ENCODE peak calls at places on chromosome 17, in nine cellular contexts. One of them, this sample, is unnamed.

GRCh38 chr17:56499799-56500388 is 93.6 kb upstream of the NOG start:
- DNase-seq in esophagus muscularis mucosa: no peak
- DNase-seq in spleen: no peak
- DNase-seq in K562: peak; percentile 40
- DNase-seq in A549: peak; percentile 66
- DNase-seq in HL-60: peak; percentile 36
- DNase-seq in CD8-positive, alpha-beta T cell: no peak
- DNase-seq in choroid plexus epithelial cell: peak; percentile 52
- DNase-seq in heart right ventricle: no peak
- DNase-seq in this sample: peak; percentile 9

GRCh38 chr17:75922173-75922961 is 17.7 kb upstream of the MRPL38 start:
- DNase-seq in esophagus muscularis mucosa: no peak
- DNase-seq in spleen: no peak
- DNase-seq in K562: no peak
- DNase-seq in A549: no peak
- DNase-seq in HL-60: no peak
- DNase-seq in CD8-positive, alpha-beta T cell: no peak
- DNase-seq in choroid plexus epithelial cell: no peak
- DNase-seq in heart right ventricle: no peak
- DNase-seq in this sample: no peak

GRCh38 chr17:1639549-1639948 is 6.0 kb downstream of the SCARF1 start:
- DNase-seq in esophagus muscularis mucosa: no peak
- DNase-seq in spleen: peak; percentile 76
- DNase-seq in K562: no peak
- DNase-seq in A549: peak; percentile 60
- DNase-seq in HL-60: no peak
- DNase-seq in CD8-positive, alpha-beta T cell: no peak
- DNase-seq in choroid plexus epithelial cell: no peak
- DNase-seq in heart right ventricle: no peak
- DNase-seq in this sample: no peak

GRCh38 chr17:75271233-75271954 is 363 bp upstream of the MIF4GD start:
- DNase-seq in esophagus muscularis mucosa: no peak
- DNase-seq in spleen: peak; percentile 98
- DNase-seq in K562: peak; percentile 89
- DNase-seq in A549: peak; percentile 80
- DNase-seq in HL-60: peak; percentile 80
- DNase-seq in CD8-positive, alpha-beta T cell: peak; percentile 86
- DNase-seq in choroid plexus epithelial cell: peak; percentile 62
- DNase-seq in heart right ventricle: peak; percentile 78
- DNase-seq in this sample: no peak

GRCh38 chr17:82087961-82088837 is 9.8 kb downstream of the FASN start:
- DNase-seq in esophagus muscularis mucosa: no peak
- DNase-seq in spleen: no peak
- DNase-seq in K562: no peak
- DNase-seq in A549: no peak
- DNase-seq in HL-60: no peak
- DNase-seq in CD8-positive, alpha-beta T cell: no peak
- DNase-seq in choroid plexus epithelial cell: no peak
- DNase-seq in heart right ventricle: no peak
- DNase-seq in this sample: no peak

GRCh38 chr17:59811209-59811608 is 81.5 kb downstream of the TUBD1 start:
- DNase-seq in esophagus muscularis mucosa: no peak
- DNase-seq in spleen: no peak
- DNase-seq in K562: no peak
- DNase-seq in A549: peak; percentile 66
- DNase-seq in HL-60: no peak
- DNase-seq in CD8-positive, alpha-beta T cell: no peak
- DNase-seq in choroid plexus epithelial cell: no peak
- DNase-seq in heart right ventricle: no peak
- DNase-seq in this sample: no peak

GRCh38 chr17:48556534-48557401 is 11.9 kb upstream of the HOXB2 start:
- DNase-seq in esophagus muscularis mucosa: no peak
- DNase-seq in spleen: no peak
- DNase-seq in K562: peak; percentile 31
- DNase-seq in A549: no peak
- DNase-seq in HL-60: no peak
- DNase-seq in CD8-positive, alpha-beta T cell: no peak
- DNase-seq in choroid plexus epithelial cell: no peak
- DNase-seq in heart right ventricle: no peak
- DNase-seq in this sample: no peak

GRCh38 chr17:68993112-68993511 is 37.9 kb upstream of the ABCA8 start:
- DNase-seq in esophagus muscularis mucosa: no peak
- DNase-seq in spleen: no peak
- DNase-seq in K562: no peak
- DNase-seq in A549: peak; percentile 25
- DNase-seq in HL-60: no peak
- DNase-seq in CD8-positive, alpha-beta T cell: no peak
- DNase-seq in choroid plexus epithelial cell: peak; percentile 62
- DNase-seq in heart right ventricle: no peak
- DNase-seq in this sample: peak; percentile 42

GRCh38 chr17:48639982-48640857 is 14.1 kb upstream of the HOXB9 start:
- DNase-seq in esophagus muscularis mucosa: no peak
- DNase-seq in spleen: no peak
- DNase-seq in K562: no peak
- DNase-seq in A549: no peak
- DNase-seq in HL-60: no peak
- DNase-seq in CD8-positive, alpha-beta T cell: no peak
- DNase-seq in choroid plexus epithelial cell: no peak
- DNase-seq in heart right ventricle: no peak
- DNase-seq in this sample: no peak

GRCh38 chr17:81272616-81273015 is 22.5 kb downstream of the SLC38A10 start:
- DNase-seq in esophagus muscularis mucosa: no peak
- DNase-seq in spleen: no peak
- DNase-seq in K562: no peak
- DNase-seq in A549: no peak
- DNase-seq in HL-60: peak; percentile 26
- DNase-seq in CD8-positive, alpha-beta T cell: no peak
- DNase-seq in choroid plexus epithelial cell: no peak
- DNase-seq in heart right ventricle: no peak
- DNase-seq in this sample: no peak

GRCh38 chr17:82959990-82960418 is 119.4 kb upstream of the METRNL start:
- DNase-seq in esophagus muscularis mucosa: no peak
- DNase-seq in spleen: peak; percentile 45
- DNase-seq in K562: no peak
- DNase-seq in A549: no peak
- DNase-seq in HL-60: no peak
- DNase-seq in CD8-positive, alpha-beta T cell: no peak
- DNase-seq in choroid plexus epithelial cell: no peak
- DNase-seq in heart right ventricle: no peak
- DNase-seq in this sample: no peak

GRCh38 chr17:65070620-65071019 is 14.1 kb upstream of the GNA13 start:
- DNase-seq in esophagus muscularis mucosa: no peak
- DNase-seq in spleen: no peak
- DNase-seq in K562: no peak
- DNase-seq in A549: no peak
- DNase-seq in HL-60: no peak
- DNase-seq in CD8-positive, alpha-beta T cell: no peak
- DNase-seq in choroid plexus epithelial cell: no peak
- DNase-seq in heart right ventricle: no peak
- DNase-seq in this sample: no peak

GRCh38 chr17:9021985-9022552 is 759 bp downstream of the NTN1 start:
- DNase-seq in esophagus muscularis mucosa: no peak
- DNase-seq in spleen: no peak
- DNase-seq in K562: no peak
- DNase-seq in A549: no peak
- DNase-seq in HL-60: no peak
- DNase-seq in CD8-positive, alpha-beta T cell: no peak
- DNase-seq in choroid plexus epithelial cell: peak; percentile 30
- DNase-seq in heart right ventricle: peak; percentile 28
- DNase-seq in this sample: no peak

GRCh38 chr17:10805911-10806310 is 2.0 kb upstream of the TMEM238L start:
- DNase-seq in esophagus muscularis mucosa: no peak
- DNase-seq in spleen: no peak
- DNase-seq in K562: no peak
- DNase-seq in A549: no peak
- DNase-seq in HL-60: no peak
- DNase-seq in CD8-positive, alpha-beta T cell: no peak
- DNase-seq in choroid plexus epithelial cell: no peak
- DNase-seq in heart right ventricle: no peak
- DNase-seq in this sample: no peak

GRCh38 chr17:43328650-43329049 is 70.1 kb upstream of the ARL4D start:
- DNase-seq in esophagus muscularis mucosa: no peak
- DNase-seq in spleen: no peak
- DNase-seq in K562: no peak
- DNase-seq in A549: no peak
- DNase-seq in HL-60: no peak
- DNase-seq in CD8-positive, alpha-beta T cell: no peak
- DNase-seq in choroid plexus epithelial cell: no peak
- DNase-seq in heart right ventricle: no peak
- DNase-seq in this sample: no peak

GRCh38 chr17:43327421-43327820 is 71.4 kb upstream of the ARL4D start:
- DNase-seq in esophagus muscularis mucosa: no peak
- DNase-seq in spleen: no peak
- DNase-seq in K562: no peak
- DNase-seq in A549: no peak
- DNase-seq in HL-60: no peak
- DNase-seq in CD8-positive, alpha-beta T cell: no peak
- DNase-seq in choroid plexus epithelial cell: no peak
- DNase-seq in heart right ventricle: no peak
- DNase-seq in this sample: no peak

GRCh38 chr17:43326490-43327275 is 72.1 kb upstream of the ARL4D start:
- DNase-seq in esophagus muscularis mucosa: no peak
- DNase-seq in spleen: no peak
- DNase-seq in K562: no peak
- DNase-seq in A549: no peak
- DNase-seq in HL-60: no peak
- DNase-seq in CD8-positive, alpha-beta T cell: no peak
- DNase-seq in choroid plexus epithelial cell: no peak
- DNase-seq in heart right ventricle: no peak
- DNase-seq in this sample: no peak

GRCh38 chr17:43327834-43328420 is 70.9 kb upstream of the ARL4D start:
- DNase-seq in esophagus muscularis mucosa: no peak
- DNase-seq in spleen: no peak
- DNase-seq in K562: no peak
- DNase-seq in A549: no peak
- DNase-seq in HL-60: no peak
- DNase-seq in CD8-positive, alpha-beta T cell: no peak
- DNase-seq in choroid plexus epithelial cell: no peak
- DNase-seq in heart right ventricle: no peak
- DNase-seq in this sample: no peak

GRCh38 chr17:43324205-43324893 is 74.4 kb upstream of the ARL4D start:
- DNase-seq in esophagus muscularis mucosa: no peak
- DNase-seq in spleen: peak; percentile 76
- DNase-seq in K562: no peak
- DNase-seq in A549: peak; percentile 58
- DNase-seq in HL-60: no peak
- DNase-seq in CD8-positive, alpha-beta T cell: no peak
- DNase-seq in choroid plexus epithelial cell: no peak
- DNase-seq in heart right ventricle: no peak
- DNase-seq in this sample: no peak
- TF ChIP-seq CTCF in esophagus muscularis mucosa: peak; percentile 20
- TF ChIP-seq CTCF in spleen: peak; percentile 26
- TF ChIP-seq CTCF in K562: no peak
- TF ChIP-seq CTCF in A549: no peak
- TF ChIP-seq CTCF in HL-60: no peak
- TF ChIP-seq CTCF in CD8-positive, alpha-beta T cell: no peak
- TF ChIP-seq CTCF in choroid plexus epithelial cell: peak; percentile 17
- TF ChIP-seq CTCF in heart right ventricle: no peak
- TF ChIP-seq CTCF in this sample: peak; percentile 42

DNA sequence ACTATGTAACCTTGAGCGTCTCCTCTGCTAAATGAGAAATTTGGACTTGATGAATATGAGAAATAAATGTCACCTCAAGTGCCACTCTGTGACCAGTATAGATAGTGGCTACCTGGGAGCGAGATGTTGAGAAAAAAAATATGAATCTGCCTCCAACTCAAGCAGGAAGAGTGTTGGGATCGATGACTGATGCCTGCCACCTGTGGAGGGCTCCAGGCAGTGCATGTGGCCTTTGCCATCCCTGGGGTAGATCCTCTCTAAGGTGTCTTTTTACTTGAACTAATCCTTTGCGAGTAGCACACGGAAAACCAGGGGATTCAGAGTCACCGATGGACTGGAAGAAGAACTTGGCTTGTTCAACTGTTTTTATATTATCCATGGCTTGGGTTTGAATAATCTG is 9.4 kb downstream of the CCDC182 start:
- DNase-seq in esophagus muscularis mucosa: no peak
- DNase-seq in spleen: no peak
- DNase-seq in K562: peak; percentile 16
- DNase-seq in A549: peak; percentile 42
- DNase-seq in HL-60: peak; percentile 14
- DNase-seq in CD8-positive, alpha-beta T cell: no peak
- DNase-seq in choroid plexus epithelial cell: no peak
- DNase-seq in heart right ventricle: no peak
- DNase-seq in this sample: no peak
- TF ChIP-seq CTCF in esophagus muscularis mucosa: no peak
- TF ChIP-seq CTCF in spleen: no peak
- TF ChIP-seq CTCF in K562: peak; percentile 40
- TF ChIP-seq CTCF in A549: peak; percentile 42
- TF ChIP-seq CTCF in HL-60: peak; percentile 27
- TF ChIP-seq CTCF in CD8-positive, alpha-beta T cell: peak; percentile 30
- TF ChIP-seq CTCF in choroid plexus epithelial cell: peak; percentile 31
- TF ChIP-seq CTCF in heart right ventricle: peak; percentile 53
- TF ChIP-seq CTCF in this sample: peak; percentile 40

GRCh38 chr17:79861371-79862216 is 22.4 kb upstream of the CBX4 start:
- DNase-seq in esophagus muscularis mucosa: no peak
- DNase-seq in spleen: peak; percentile 58
- DNase-seq in K562: no peak
- DNase-seq in A549: no peak
- DNase-seq in HL-60: no peak
- DNase-seq in CD8-positive, alpha-beta T cell: no peak
- DNase-seq in choroid plexus epithelial cell: no peak
- DNase-seq in heart right ventricle: no peak
- DNase-seq in this sample: no peak

GRCh38 chr17:79857095-79857494 is 17.9 kb upstream of the CBX4 start:
- DNase-seq in esophagus muscularis mucosa: no peak
- DNase-seq in spleen: no peak
- DNase-seq in K562: no peak
- DNase-seq in A549: no peak
- DNase-seq in HL-60: no peak
- DNase-seq in CD8-positive, alpha-beta T cell: no peak
- DNase-seq in choroid plexus epithelial cell: no peak
- DNase-seq in heart right ventricle: no peak
- DNase-seq in this sample: no peak

GRCh38 chr17:79862771-79863440 is 23.7 kb upstream of the CBX4 start:
- DNase-seq in esophagus muscularis mucosa: no peak
- DNase-seq in spleen: peak; percentile 73
- DNase-seq in K562: no peak
- DNase-seq in A549: no peak
- DNase-seq in HL-60: no peak
- DNase-seq in CD8-positive, alpha-beta T cell: no peak
- DNase-seq in choroid plexus epithelial cell: no peak
- DNase-seq in heart right ventricle: no peak
- DNase-seq in this sample: no peak

GRCh38 chr17:79862259-79862658 is 23.0 kb upstream of the CBX4 start:
- DNase-seq in esophagus muscularis mucosa: no peak
- DNase-seq in spleen: peak; percentile 52
- DNase-seq in K562: no peak
- DNase-seq in A549: no peak
- DNase-seq in HL-60: no peak
- DNase-seq in CD8-positive, alpha-beta T cell: no peak
- DNase-seq in choroid plexus epithelial cell: no peak
- DNase-seq in heart right ventricle: no peak
- DNase-seq in this sample: no peak

GRCh38 chr17:79859676-79860615 is 20.7 kb upstream of the CBX4 start:
- DNase-seq in esophagus muscularis mucosa: no peak
- DNase-seq in spleen: peak; percentile 48
- DNase-seq in K562: no peak
- DNase-seq in A549: no peak
- DNase-seq in HL-60: no peak
- DNase-seq in CD8-positive, alpha-beta T cell: no peak
- DNase-seq in choroid plexus epithelial cell: no peak
- DNase-seq in heart right ventricle: no peak
- DNase-seq in this sample: no peak
- TF ChIP-seq CTCF in esophagus muscularis mucosa: no peak
- TF ChIP-seq CTCF in spleen: no peak
- TF ChIP-seq CTCF in K562: no peak
- TF ChIP-seq CTCF in A549: no peak
- TF ChIP-seq CTCF in HL-60: no peak
- TF ChIP-seq CTCF in CD8-positive, alpha-beta T cell: no peak
- TF ChIP-seq CTCF in choroid plexus epithelial cell: no peak
- TF ChIP-seq CTCF in heart right ventricle: no peak
- TF ChIP-seq CTCF in this sample: no peak

GRCh38 chr17:63116228-63116627 is 150.2 kb downstream of the TANC2 start:
- DNase-seq in esophagus muscularis mucosa: no peak
- DNase-seq in spleen: no peak
- DNase-seq in K562: no peak
- DNase-seq in A549: peak; percentile 40
- DNase-seq in HL-60: no peak
- DNase-seq in CD8-positive, alpha-beta T cell: no peak
- DNase-seq in choroid plexus epithelial cell: no peak
- DNase-seq in heart right ventricle: no peak
- DNase-seq in this sample: no peak
- TF ChIP-seq CTCF in esophagus muscularis mucosa: no peak
- TF ChIP-seq CTCF in spleen: no peak
- TF ChIP-seq CTCF in K562: no peak
- TF ChIP-seq CTCF in A549: peak; percentile 36
- TF ChIP-seq CTCF in HL-60: no peak
- TF ChIP-seq CTCF in CD8-positive, alpha-beta T cell: no peak
- TF ChIP-seq CTCF in choroid plexus epithelial cell: peak; percentile 26
- TF ChIP-seq CTCF in heart right ventricle: no peak
- TF ChIP-seq CTCF in this sample: peak; percentile 26